ENCODE peak calls at places on chromosome 17, in nine cellular contexts. I is PC-3; K is left ventricle myocardium inferior; Y is body of pancreas; T is CD4-positive, alpha-beta memory T cell; O is Karpas-422; U is prostate gland; J is neural progenitor cell; D is ovary. H is an unnamed sample. For H3K4me1 and H3K27me3, the result is how much of the 10 kb centered on the place peaks cover.

GRCh38 chr17:80696456-80696855 is 151.8 kb downstream of the RPTOR start:
- DNase-seq in I (no peak), K (no peak), Y (no peak), T (no peak), O (no peak), U (no peak), J (no peak), D (peak), H (no peak)

GRCh38 chr17:12599185-12599920 is 66.3 kb upstream of the MYOCD start:
- DNase-seq in I (no peak), K (no peak), Y (no peak), T (no peak), O (no peak), U (no peak), J (no peak), D (no peak), H (no peak)

GRCh38 chr17:21215935-21216334 is 2.0 kb upstream of the TMEM11 start:
- DNase-seq in I (peak), K (no peak), Y (no peak), T (no peak), O (no peak), U (no peak), J (no peak), D (no peak), H (no peak)

GRCh38 chr17:59372138-59372751 is 40.8 kb downstream of the YPEL2 start:
- DNase-seq in I (no peak), K (no peak), Y (peak), T (no peak), O (no peak), U (peak), J (no peak), D (no peak), H (no peak)

GRCh38 chr17:81566461-81567126 is 14.4 kb upstream of the FAAP100 start:
- DNase-seq in I (peak), K (peak), Y (peak), T (no peak), O (no peak), U (peak), J (no peak), D (peak), H (peak)

GRCh38 chr17:62717589-62718342 is 90.3 kb downstream of the MRC2 start:
- DNase-seq in I (no peak), K (no peak), Y (no peak), T (no peak), O (no peak), U (no peak), J (no peak), D (no peak), H (no peak)

GRCh38 chr17:74123350-74123749 is 80.1 kb upstream of the RPL38 start:
- DNase-seq in I (peak), K (no peak), Y (no peak), T (no peak), O (no peak), U (no peak), J (no peak), D (no peak), H (no peak)

GRCh38 chr17:58340623-58340876 is 11.5 kb downstream of the SUPT4H1 start:
- DNase-seq in I (no peak), K (no peak), Y (no peak), T (no peak), O (no peak), U (no peak), J (no peak), D (no peak), H (no peak)

GRCh38 chr17:41602524-41602923 is 10.0 kb downstream of the KRT16 start:
- DNase-seq in I (no peak), K (no peak), Y (no peak), T (no peak), O (no peak), U (no peak), J (no peak), D (no peak), H (no peak)

GRCh38 chr17:78722101-78722761 is 59.8 kb downstream of the CYTH1 start:
- DNase-seq in I (no peak), K (peak), Y (no peak), T (no peak), O (peak), U (no peak), J (peak), D (no peak), H (no peak)
- H3K4me1 ChIP-seq in I (under half), K (half or more), Y (under half), T (half or more), O (under half), U (under half), J (half or more), D (under half), H (half or more)

GRCh38 chr17:8072727-8073461 is 14.6 kb downstream of the ALOX12B start:
- DNase-seq in I (no peak), K (no peak), Y (no peak), T (peak), O (no peak), U (no peak), J (peak), D (no peak), H (no peak)

GRCh38 chr17:8072339-8072726 is 15.2 kb downstream of the ALOX12B start:
- DNase-seq in I (no peak), K (no peak), Y (no peak), T (no peak), O (no peak), U (no peak), J (peak), D (no peak), H (no peak)

GRCh38 chr17:8075081-8075480 is 12.4 kb downstream of the ALOX12B start:
- DNase-seq in I (no peak), K (no peak), Y (no peak), T (no peak), O (no peak), U (no peak), J (no peak), D (no peak), H (no peak)

GRCh38 chr17:8075574-8076342 is 11.8 kb downstream of the ALOX12B start:
- DNase-seq in I (no peak), K (no peak), Y (no peak), T (no peak), O (no peak), U (no peak), J (no peak), D (no peak), H (no peak)

DNA sequence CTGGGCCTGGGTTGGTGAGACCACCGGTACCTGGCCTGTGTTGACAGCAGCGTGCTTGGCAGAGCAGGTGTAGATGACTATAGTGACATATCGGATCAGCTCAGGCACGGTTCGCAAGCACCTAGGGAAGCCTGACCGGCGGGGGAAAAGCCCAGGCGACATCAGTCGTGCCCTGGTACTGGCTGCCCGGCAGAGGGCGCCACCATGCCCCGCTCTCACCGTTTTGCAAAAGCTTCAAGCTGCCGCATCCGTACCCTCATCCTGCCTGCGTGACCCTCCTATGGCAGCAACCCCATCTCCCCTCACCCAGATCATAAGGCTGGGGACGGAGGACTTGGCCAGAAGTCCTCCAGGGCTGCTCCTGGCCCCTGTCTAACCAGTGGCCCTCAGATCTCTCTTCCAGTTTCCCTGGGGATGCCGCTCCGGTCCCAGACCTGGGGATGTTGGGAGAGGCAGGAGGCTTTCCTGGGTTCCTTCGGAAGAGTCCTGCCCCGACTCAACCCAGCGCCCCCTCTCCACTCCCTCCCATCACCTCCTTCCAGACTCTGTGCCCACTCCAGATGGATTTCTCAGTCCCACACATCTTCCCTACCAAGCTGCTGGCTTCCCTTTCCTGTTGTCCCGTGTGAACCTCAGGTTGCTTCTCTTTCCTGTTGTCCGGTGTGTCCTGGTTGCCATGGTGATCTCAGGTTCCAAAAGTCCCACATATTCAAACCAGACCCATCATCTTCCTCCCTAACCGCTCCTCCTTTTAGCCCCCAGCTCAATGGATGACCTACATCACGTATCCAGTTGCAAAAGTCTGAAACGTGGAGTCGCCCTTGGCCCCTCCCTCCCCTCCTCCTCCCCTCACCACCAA is 13.7 kb downstream of the ALOX12B start:
- DNase-seq in I (peak), K (peak), Y (peak), T (peak), O (peak), U (no peak), J (peak), D (peak), H (peak)
- H3K27me3 ChIP-seq in I (under half), K (half or more), Y (under half), T (under half), O (under half), U (under half), J (half or more), D (under half), H (half or more)

GRCh38 chr17:17848311-17848710 is 11.5 kb upstream of the SREBF1 start:
- DNase-seq in I (no peak), K (no peak), Y (no peak), T (no peak), O (no peak), U (no peak), J (no peak), D (no peak), H (no peak)

GRCh38 chr17:17846003-17846402 is 9.2 kb upstream of the SREBF1 start:
- DNase-seq in I (no peak), K (no peak), Y (no peak), T (no peak), O (no peak), U (no peak), J (no peak), D (no peak), H (no peak)

GRCh38 chr17:17846645-17847044 is 9.9 kb upstream of the SREBF1 start:
- DNase-seq in I (no peak), K (no peak), Y (no peak), T (no peak), O (no peak), U (no peak), J (no peak), D (no peak), H (no peak)

GRCh38 chr17:17847726-17848125 is 10.9 kb upstream of the SREBF1 start:
- DNase-seq in I (no peak), K (no peak), Y (no peak), T (no peak), O (no peak), U (no peak), J (no peak), D (no peak), H (no peak)

GRCh38 chr17:17847102-17847501 is 10.3 kb upstream of the SREBF1 start:
- DNase-seq in I (no peak), K (no peak), Y (no peak), T (no peak), O (no peak), U (no peak), J (no peak), D (no peak), H (no peak)
- H3K4me1 ChIP-seq in I (under half), K (half or more), Y (under half), T (under half), O (under half), U (under half), J (half or more), D (under half), H (under half)

DNA sequence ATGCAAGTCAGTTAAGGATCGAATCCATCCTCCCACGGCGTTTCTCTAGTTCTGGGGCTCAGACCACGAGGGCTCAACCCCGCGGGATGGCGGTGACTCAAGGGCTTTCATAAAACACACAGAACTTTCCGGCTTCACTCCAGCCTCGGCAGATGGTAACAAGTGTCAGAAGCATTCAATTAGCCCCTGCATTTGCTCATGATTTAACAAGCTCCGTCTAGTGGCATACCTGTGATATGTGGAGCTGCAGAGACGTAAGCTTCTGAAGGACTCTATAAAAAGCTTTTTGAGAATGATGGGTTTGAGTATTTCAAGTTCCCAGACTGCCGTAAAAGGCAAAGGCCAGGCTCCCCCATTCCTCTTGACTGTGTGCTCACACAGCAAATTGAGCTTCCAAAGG is 91.3 kb upstream of the SEC14L1 start:
- DNase-seq in I (no peak), K (no peak), Y (no peak), T (no peak), O (no peak), U (no peak), J (no peak), D (no peak), H (no peak)
- H3K27me3 ChIP-seq in I (under half), K (half or more), Y (under half), T (under half), O (under half), U (under half), J (under half), D (under half), H (half or more)

DNA sequence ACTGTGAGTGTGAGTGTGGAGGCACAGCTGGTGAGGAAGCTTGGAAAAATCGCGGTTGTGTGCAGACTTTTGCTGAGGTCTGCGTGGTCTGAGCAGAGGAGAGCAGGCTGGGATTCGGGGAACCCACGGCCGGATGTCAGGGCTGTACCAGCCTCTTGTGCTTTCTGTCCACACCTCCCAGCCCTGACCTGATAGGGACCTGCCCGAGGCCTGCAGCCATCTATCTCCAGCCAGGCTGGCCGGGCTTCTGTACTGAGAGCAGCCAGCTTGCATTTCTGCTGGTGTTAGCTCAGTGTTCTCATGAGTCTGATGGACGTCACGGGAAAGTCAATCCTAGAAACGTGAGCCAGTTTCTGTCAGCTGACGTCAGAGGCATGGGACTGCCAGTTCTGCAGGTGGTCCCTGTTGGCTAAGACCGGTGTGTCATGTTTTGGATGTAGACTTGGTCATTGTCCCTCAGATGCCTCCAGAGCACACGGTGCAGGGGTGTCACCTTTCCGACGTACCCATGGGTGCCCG is 72.8 kb upstream of the ZNF750 start:
- DNase-seq in I (no peak), K (peak), Y (no peak), T (no peak), O (no peak), U (no peak), J (no peak), D (no peak), H (no peak)
- H3K4me1 ChIP-seq in I (under half), K (under half), Y (under half), T (under half), O (under half), U (under half), J (under half), D (under half), H (under half)

GRCh38 chr17:61404702-61405046 is 5.0 kb downstream of the TBX2 start:
- DNase-seq in I (no peak), K (no peak), Y (no peak), T (no peak), O (no peak), U (no peak), J (no peak), D (peak), H (no peak)
- H3K27me3 ChIP-seq in I (under half), K (half or more), Y (half or more), T (half or more), O (under half), U (under half), J (half or more), D (under half), H (under half)

GRCh38 chr17:61251939-61252865 is 147.4 kb upstream of the TBX2 start:
- DNase-seq in I (no peak), K (peak), Y (peak), T (no peak), O (no peak), U (peak), J (no peak), D (peak), H (peak)
- H3K4me1 ChIP-seq in I (under half), K (half or more), Y (under half), T (under half), O (under half), U (under half), J (under half), D (under half), H (half or more)

GRCh38 chr17:31917065-31917529 is 15.6 kb upstream of the UTP6 start:
- DNase-seq in I (no peak), K (no peak), Y (no peak), T (no peak), O (no peak), U (no peak), J (no peak), D (no peak), H (peak)
- H3K27me3 ChIP-seq in I (under half), K (half or more), Y (under half), T (under half), O (under half), U (under half), J (under half), D (under half), H (half or more)

H was measured in heart right ventricle.